ENCODE peak calls at places on chromosomes 11 and 22, in nine cellular contexts. M is uterus, T is adrenal gland, C is body of pancreas, G is A549, Y is stomach, K is tibial nerve, I is lower leg skin, S is ovary. U is an unnamed sample.

GRCh38 chr11:71451596-71452353 is 1.2 kb upstream of the NADSYN1 start:
- DNase-seq in G (no peak), S (no peak), T (no peak), C (peak; percentile 50), M (no peak), K (no peak), Y (no peak), I (no peak), U (peak; percentile 46)

GRCh38 chr11:83600656-83601055 is 314.5 kb upstream of the CCDC90B start:
- DNase-seq in I (no peak), G (no peak), Y (no peak), K (no peak), M (no peak), T (no peak), S (no peak), C (no peak), U (no peak)

GRCh38 chr22:37416806-37417205 is 10.5 kb downstream of the ELFN2 start:
- DNase-seq in T (no peak), S (no peak), I (no peak), K (no peak), G (no peak), M (no peak), C (peak; percentile 36), Y (no peak), U (peak; percentile 73)

GRCh38 chr11:134527382-134528243 is 115.6 kb upstream of the B3GAT1 start:
- DNase-seq in I (no peak), S (no peak), C (no peak), G (no peak), T (peak; percentile 5), K (no peak), M (peak; percentile 3), Y (peak; percentile 20), U (no peak)

GRCh38 chr11:46429709-46430108 is 38.1 kb upstream of the CHRM4 start:
- DNase-seq in I (no peak), T (no peak), M (no peak), G (no peak), Y (no peak), S (no peak), C (no peak), K (no peak), U (no peak)

GRCh38 chr11:18720811-18721575 is 5.0 kb downstream of the IGSF22 start:
- DNase-seq in M (peak; percentile 89), K (peak; percentile 79), S (peak; percentile 94), G (peak; percentile 76), I (peak; percentile 81), C (peak; percentile 81), T (peak; percentile 79), Y (peak; percentile 81), U (no peak)

GRCh38 chr22:44861245-44861644 is 108.9 kb downstream of the ARHGAP8 start:
- DNase-seq in T (no peak), K (no peak), G (no peak), Y (no peak), C (no peak), M (no peak), S (no peak), I (no peak), U (no peak)

GRCh38 chr11:97614571-97614970 is 1224.8 kb downstream of the JRKL start:
- DNase-seq in Y (no peak), M (no peak), C (no peak), K (no peak), S (no peak), T (no peak), I (no peak), G (no peak), U (no peak)

GRCh38 chr11:68584097-68584496 is 100.2 kb upstream of the GAL start:
- DNase-seq in K (peak; percentile 21), C (peak; percentile 47), S (peak; percentile 41), G (peak; percentile 30), M (no peak), I (peak; percentile 22), Y (peak; percentile 40), T (peak; percentile 58), U (peak; percentile 75)

GRCh38 chr22:45757068-45757467 is 85.4 kb downstream of the ATXN10 start:
- DNase-seq in Y (no peak), G (no peak), M (no peak), S (peak; percentile 71), K (no peak), I (no peak), T (peak; percentile 68), C (peak; percentile 46), U (no peak)

GRCh38 chr11:57762235-57762866 is 749 bp downstream of the CTNND1 start:
- DNase-seq in Y (no peak), C (peak; percentile 35), T (no peak), S (no peak), G (peak; percentile 31), I (no peak), M (peak; percentile 24), K (no peak), U (no peak)

GRCh38 chr22:41758231-41758630 is 42.2 kb upstream of the CCDC134 start:
- DNase-seq in C (no peak), K (no peak), Y (no peak), I (no peak), M (no peak), T (no peak), G (no peak), S (no peak), U (no peak)

GRCh38 chr22:43002198-43002577 is 12.8 kb downstream of the PACSIN2 start:
- DNase-seq in K (no peak), I (no peak), C (no peak), S (no peak), T (no peak), Y (no peak), G (no peak), M (no peak), U (no peak)

GRCh38 chr11:21229224-21229623 is 559.8 kb downstream of the NELL1 start:
- DNase-seq in T (no peak), K (no peak), C (no peak), S (no peak), M (no peak), G (no peak), Y (no peak), I (no peak), U (no peak)

DNA sequence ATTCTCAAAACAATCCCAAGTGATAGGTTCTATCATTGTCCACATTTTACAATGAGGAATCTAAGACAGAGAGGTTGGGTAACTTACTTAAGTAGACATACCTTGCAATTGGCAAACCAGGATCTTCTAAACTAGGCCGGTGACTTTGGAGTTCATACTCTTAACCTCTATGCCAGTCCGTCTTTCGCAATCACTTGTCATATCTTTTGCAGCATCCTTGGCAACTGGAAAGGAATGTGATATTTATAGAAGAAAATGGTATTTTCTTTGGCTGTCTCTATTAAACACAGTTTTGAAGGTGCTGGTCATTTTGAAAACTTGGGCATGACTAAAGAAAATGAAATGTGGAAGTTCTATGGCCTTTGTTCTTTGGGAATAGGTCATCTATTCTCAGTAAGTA is 556.5 kb downstream of the NELL1 start:
- DNase-seq in G (no peak), Y (no peak), I (no peak), M (no peak), K (no peak), C (no peak), S (no peak), T (no peak), U (no peak)
- H3K4me3 ChIP-seq in G (no peak overlapping the region), Y (no peak overlapping the region), I (no peak overlapping the region), M (no peak overlapping the region), K (no peak overlapping the region), C (no peak overlapping the region), S (no peak overlapping the region), T (no peak overlapping the region), U (no peak overlapping the region)

GRCh38 chr11:62552931-62553838 is 6.6 kb upstream of the AHNAK start:
- DNase-seq in K (peak; percentile 83), C (peak; percentile 94), S (peak; percentile 86), M (peak; percentile 90), G (peak; percentile 93), I (peak; percentile 91), Y (peak; percentile 91), T (peak; percentile 91), U (peak; percentile 90)
- TF ChIP-seq POLR2A in K (peak; percentile 73), C (peak; percentile 76), S (peak; percentile 29), M (peak; percentile 68), G (no peak), I (no peak), Y (no peak), T (peak; percentile 77), U (no peak)

GRCh38 chr22:32620992-32621391 is 146.4 kb downstream of the FBXO7 start:
- DNase-seq in I (no peak), G (no peak), M (no peak), C (no peak), S (no peak), T (no peak), Y (no peak), K (no peak), U (no peak)

GRCh38 chr22:32621656-32622003 is 147.0 kb downstream of the FBXO7 start:
- DNase-seq in G (no peak), T (no peak), S (no peak), C (no peak), M (no peak), I (no peak), Y (no peak), K (no peak), U (no peak)

GRCh38 chr22:32622762-32623147 is 148.1 kb downstream of the FBXO7 start:
- DNase-seq in C (no peak), Y (no peak), S (no peak), T (no peak), K (no peak), M (no peak), G (no peak), I (no peak), U (no peak)

GRCh38 chr22:32623943-32624342 is 149.3 kb downstream of the FBXO7 start:
- DNase-seq in Y (peak; percentile 41), S (peak; percentile 76), G (no peak), K (peak; percentile 93), I (peak; percentile 80), T (peak; percentile 69), C (peak; percentile 45), M (peak; percentile 85), U (no peak)

GRCh38 chr22:32622004-32622761 is 147.6 kb downstream of the FBXO7 start:
- DNase-seq in M (peak; percentile 76), T (peak; percentile 50), I (peak; percentile 70), C (no peak), Y (no peak), S (peak; percentile 70), K (peak; percentile 73), G (no peak), U (no peak)
- H3K4me3 ChIP-seq in M (no peak overlapping the region), T (no peak overlapping the region), I (no peak overlapping the region), C (no peak overlapping the region), Y (no peak overlapping the region), S (no peak overlapping the region), K (peak overlapping the region; percentile 4), G (no peak overlapping the region), U (no peak overlapping the region)

GRCh38 chr11:313787-314547 is at the start of gene IFITM1:
- DNase-seq in G (no peak), T (no peak), I (no peak), C (no peak), Y (no peak), K (peak; percentile 53), S (no peak), M (peak; percentile 62), U (peak; percentile 87)
- TF ChIP-seq POLR2A in G (no peak), T (peak; percentile 52), I (no peak), C (peak; percentile 55), Y (peak; percentile 11), K (peak; percentile 75), S (peak; percentile 91), M (peak; percentile 86), U (peak; percentile 80)

GRCh38 chr11:50298182-50298988 is 265.7 kb downstream of the OR4C45 start:
- DNase-seq in G (no peak), I (no peak), S (no peak), C (no peak), K (no peak), T (no peak), M (no peak), Y (no peak), U (no peak)
- H3K4me3 ChIP-seq in G (no peak overlapping the region), I (no peak overlapping the region), S (no peak overlapping the region), C (no peak overlapping the region), K (no peak overlapping the region), T (no peak overlapping the region), M (no peak overlapping the region), Y (no peak overlapping the region), U (no peak overlapping the region)